ENCODE peak calls at places on chromosomes 3 and 15, in five cellular contexts. C is ACHN; I is NCI-H774; G is activated naive CD4-positive, alpha-beta T cell treated with anti-CD3 and anti-CD28 coated beads, Interleukin-2, amount 10 ng/mL, durations not matched to agents 7 days and 5 days; A is stimulated activated CD8-positive, alpha-beta memory T cell treated with anti-CD3 and anti-CD28 coated beads, Interleukin-4, amount 100 ng/mL, for 48 hours. F is an unnamed sample.

GRCh38 chr3:143865302-143865701 is 17.0 kb upstream of the SLC9A9 start:
- DNase-seq in C (no peak), A (no peak), I (no peak), G (no peak), F (no peak)

GRCh38 chr15:52183562-52184173 is 7.5 kb downstream of the GNB5 start:
- DNase-seq in I (no peak), C (no peak), G (peak), A (peak), F (no peak)

GRCh38 chr3:127767126-127767525 is 55.2 kb downstream of the MGLL start:
- DNase-seq in G (no peak), C (peak), A (no peak), I (no peak), F (no peak)

GRCh38 chr3:64088408-64089136 is 65.3 kb upstream of the PSMD6 start:
- DNase-seq in G (no peak), A (no peak), C (no peak), I (no peak), F (peak)

GRCh38 chr15:62348528-62349087 is 183.5 kb upstream of the C2CD4B start:
- DNase-seq in C (no peak), A (no peak), I (no peak), G (no peak), F (no peak)

GRCh38 chr15:48029656-48030055 is 91.1 kb upstream of the SLC24A5 start:
- DNase-seq in G (no peak), C (no peak), I (no peak), A (no peak), F (no peak)

GRCh38 chr3:61612211-61612995 is 51.0 kb downstream of the PTPRG start:
- DNase-seq in C (peak), G (no peak), A (no peak), I (no peak), F (no peak)

GRCh38 chr3:38190481-38190881 is 25.1 kb downstream of the OXSR1 start:
- DNase-seq in C (no peak), I (no peak), G (no peak), A (no peak), F (no peak)

GRCh38 chr3:108011616-108012015 is 79.2 kb downstream of the CD47 start:
- DNase-seq in G (no peak), C (no peak), I (no peak), A (no peak), F (no peak)

F was measured in SK-N-MC.